ENCODE peak calls at places on chromosomes 2 and 18, in four cellular contexts. L is CD8-positive, alpha-beta T cell; T is psoas muscle; Z is left lung. G is an unnamed sample. For H3K36me3, the result is how much of the 10 kb centered on the place peaks cover.

GRCh38 chr2:130824492-130825061 is 12.1 kb upstream of the ARHGEF4 start:
- DNase-seq in L (peak), Z (no peak), T (no peak), G (no peak)

GRCh38 chr18:48801728-48802542 is 148.8 kb downstream of the SMAD7 start:
- DNase-seq in Z (peak), T (no peak), L (no peak), G (peak)

GRCh38 chr2:86512034-86512433 is 51.2 kb downstream of the CHMP3 start:
- DNase-seq in L (no peak), T (no peak), Z (peak), G (no peak)

GRCh38 chr2:105780606-105781005 is 35.9 kb downstream of the NCK2 start:
- DNase-seq in L (no peak), Z (no peak), T (no peak), G (no peak)

GRCh38 chr2:17643031-17643615 is 102.6 kb downstream of the VSNL1 start:
- DNase-seq in L (no peak), T (peak), Z (peak), G (no peak)

GRCh38 chr2:197274349-197274748 is 36.2 kb downstream of the ANKRD44 start:
- DNase-seq in Z (no peak), L (no peak), T (no peak), G (no peak)

GRCh38 chr18:41324020-41324791 is 630.8 kb upstream of the PIK3C3 start:
- DNase-seq in Z (no peak), T (no peak), L (no peak), G (no peak)

GRCh38 chr2:128727404-128727803 is 408.7 kb upstream of the HS6ST1 start:
- DNase-seq in L (no peak), T (no peak), Z (no peak), G (no peak)

GRCh38 chr2:143684731-143685364 is 555.6 kb downstream of the ARHGAP15 start:
- DNase-seq in L (no peak), Z (no peak), T (no peak), G (no peak)

GRCh38 chr2:241081643-241082337 is 20.3 kb downstream of the MTERF4 start:
- DNase-seq in Z (no peak), T (no peak), L (no peak), G (no peak)

GRCh38 chr18:27017901-27018500 is 152.5 kb upstream of the AQP4 start:
- DNase-seq in Z (no peak), T (no peak), L (no peak), G (no peak)

GRCh38 chr2:227812001-227812400 is 1.6 kb upstream of the CCL20 start:
- DNase-seq in Z (no peak), L (no peak), T (no peak), G (no peak)
- TF ChIP-seq CTCF in Z (no peak), L (no peak), T (no peak), G (no peak)

GRCh38 chr2:40964509-40964908 is 512.6 kb upstream of the SLC8A1 start:
- DNase-seq in L (no peak), Z (no peak), T (no peak), G (no peak)
- H3K36me3 ChIP-seq in L (under half), Z (under half), T (under half), G (under half)

DNA sequence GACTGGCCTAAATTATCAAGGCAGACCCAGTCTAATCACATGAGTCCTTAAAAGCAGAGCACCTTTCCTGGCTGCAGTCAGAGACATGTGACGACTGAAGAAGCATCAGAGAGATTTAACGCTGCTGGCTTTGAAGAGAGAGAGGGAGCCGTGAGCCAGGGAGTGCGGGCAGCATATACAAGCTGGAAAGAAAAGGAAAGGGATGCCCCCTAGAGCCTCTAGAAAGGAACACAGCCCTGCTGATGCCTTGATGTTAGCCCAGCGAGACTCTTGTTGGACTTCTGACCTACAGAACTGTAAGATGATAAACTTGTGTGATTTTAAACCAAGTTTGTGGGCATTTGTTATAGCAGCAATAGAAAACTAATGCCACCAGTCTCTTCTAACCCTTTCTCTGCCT is 58.1 kb downstream of the HEATR5B start:
- DNase-seq in T (no peak), L (no peak), Z (no peak), G (no peak)
- TF ChIP-seq CTCF in T (no peak), L (no peak), Z (no peak), G (no peak)

GRCh38 chr2:73250872-73251846 is 17.1 kb downstream of the CCT7 start:
- DNase-seq in L (no peak), Z (no peak), T (peak), G (no peak)
- H3K36me3 ChIP-seq in L (half or more), Z (half or more), T (half or more), G (half or more)

DNA sequence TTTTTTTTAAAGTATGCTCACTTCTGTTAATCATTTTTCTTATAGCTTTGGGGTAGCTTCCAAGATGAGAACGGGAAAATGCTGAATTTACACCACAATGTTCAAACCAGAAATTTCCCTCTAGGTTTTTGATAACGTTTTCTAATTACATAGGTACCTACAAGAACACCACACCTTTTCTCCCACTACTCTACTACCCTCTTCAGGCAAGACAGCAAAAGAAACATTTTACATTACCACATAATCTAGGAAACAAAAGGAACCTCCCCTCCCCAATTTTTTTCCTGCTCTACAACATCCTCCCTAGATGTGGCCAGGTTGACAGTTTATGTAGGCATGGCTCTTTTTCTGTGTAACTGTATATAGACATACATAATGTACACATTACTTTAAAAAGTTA is 32.4 kb downstream of the NDUFAF7 start:
- DNase-seq in Z (no peak), L (no peak), T (no peak), G (no peak)
- TF ChIP-seq CTCF in Z (no peak), L (no peak), T (no peak), G (no peak)

G was measured in lower lobe of right lung.